ENCODE peak calls at places on chromosomes 12 and 14, in six cellular contexts. F, T, E, N, B and Y are unnamed samples.
A peak's percentile ranks its signal among the peaks of the same experiment; 100 is the strongest.

GRCh38 chr14:31268216-31268615 is 60.6 kb upstream of the HECTD1 start:
- DNase-seq in E (no peak), B (no peak), N (no peak), F (no peak), T (no peak), Y (no peak)

GRCh38 chr14:77920312-77920711 is 120.4 kb downstream of the ADCK1 start:
- DNase-seq in E (no peak), T (no peak), F (no peak), B (no peak), N (no peak), Y (no peak)

GRCh38 chr14:90624228-90624627 is 192.0 kb downstream of the TTC7B start:
- DNase-seq in B (no peak), F (no peak), T (no peak), N (no peak), E (peak; percentile 74), Y (no peak)

GRCh38 chr14:95222151-95222631 is 64.9 kb upstream of the DICER1 start:
- DNase-seq in B (no peak), T (no peak), N (no peak), F (no peak), E (peak; percentile 66), Y (no peak)

GRCh38 chr12:102756564-102756963 is 160.5 kb downstream of the PAH start:
- DNase-seq in E (no peak), B (no peak), T (no peak), F (no peak), N (no peak), Y (no peak)

GRCh38 chr14:37592288-37593274 is 2.5 kb downstream of the FOXA1 start:
- DNase-seq in N (peak; percentile 31), F (no peak), B (no peak), E (no peak), T (no peak), Y (no peak)

GRCh38 chr12:88650715-88651114 is 70.4 kb upstream of the KITLG start:
- DNase-seq in E (no peak), T (no peak), B (no peak), F (no peak), N (no peak), Y (no peak)

GRCh38 chr14:64232095-64232830 is 61.9 kb downstream of the ESR2 start:
- DNase-seq in B (no peak), E (no peak), N (no peak), F (no peak), T (no peak), Y (no peak)

GRCh38 chr14:74380172-74380571 is 31.9 kb downstream of the VRTN start:
- DNase-seq in E (no peak), F (peak; percentile 13), T (no peak), B (no peak), N (no peak), Y (no peak)

GRCh38 chr14:61516125-61516740 is 179.1 kb upstream of the HIF1A start:
- DNase-seq in F (no peak), B (no peak), T (no peak), N (no peak), E (no peak), Y (no peak)

GRCh38 chr12:20599757-20600156 is 95.4 kb upstream of the SLCO1C1 start:
- DNase-seq in F (no peak), T (no peak), E (no peak), B (no peak), N (no peak), Y (no peak)

GRCh38 chr12:64186789-64187188 is 35.3 kb downstream of the KICS2 start:
- DNase-seq in N (no peak), T (no peak), B (no peak), E (no peak), F (no peak), Y (no peak)

GRCh38 chr14:39232554-39233415 is 930 bp upstream of the MIA2 start:
- DNase-seq in B (no peak), F (no peak), E (no peak), N (no peak), T (no peak), Y (no peak)

GRCh38 chr12:85632390-85632789 is 203.8 kb downstream of the RASSF9 start:
- DNase-seq in T (no peak), E (no peak), B (no peak), N (no peak), F (no peak), Y (no peak)

GRCh38 chr14:58865520-58866281 is 227.9 kb downstream of the DACT1 start:
- DNase-seq in F (no peak), N (no peak), B (no peak), T (peak; percentile 25), E (no peak), Y (no peak)

GRCh38 chr12:25250744-25251730 is at the start of gene KRAS:
- DNase-seq in T (peak; percentile 97), E (peak; percentile 99), N (peak; percentile 97), B (peak; percentile 96), F (peak; percentile 97), Y (peak; percentile 100)

GRCh38 chr12:25253371-25254068 is 2.8 kb upstream of the KRAS start:
- DNase-seq in B (no peak), N (no peak), T (no peak), F (no peak), E (no peak), Y (no peak)

GRCh38 chr12:25249951-25250738 is 584 bp downstream of the KRAS start:
- DNase-seq in N (peak; percentile 69), T (peak; percentile 71), B (peak; percentile 62), E (peak; percentile 79), F (peak; percentile 83), Y (peak; percentile 95)

GRCh38 chr12:25252946-25253345 is 2.2 kb upstream of the KRAS start:
- DNase-seq in B (no peak), T (no peak), N (no peak), E (no peak), F (no peak), Y (no peak)

DNA sequence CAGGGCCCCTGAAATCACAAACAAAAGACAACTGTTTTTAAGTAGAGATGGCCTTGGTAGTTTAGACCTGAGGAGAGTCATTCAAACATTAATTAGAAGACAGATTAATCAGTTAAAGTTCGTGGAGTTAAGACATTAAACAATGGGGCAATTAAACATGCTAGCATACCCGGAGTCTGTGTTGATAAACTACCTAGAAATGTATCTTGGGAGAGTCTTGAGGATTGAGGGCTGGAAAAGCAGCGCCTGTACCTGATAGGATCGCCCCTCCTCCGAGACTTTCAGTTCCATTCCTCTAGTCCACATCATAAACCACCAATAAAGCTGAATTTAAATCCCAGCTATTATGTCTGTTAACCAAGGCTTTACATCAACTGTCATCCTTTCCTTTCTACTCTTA is 1.0 kb upstream of the KRAS start:
- DNase-seq in E (no peak), T (no peak), F (no peak), N (no peak), B (no peak), Y (no peak)
- TF ChIP-seq POLR2AphosphoS5 in E (no peak), T (no peak), F (no peak), N (no peak), B (no peak), Y (no peak)

GRCh38 chr14:24816011-24816928 is 182.3 kb upstream of the GZMB start:
- DNase-seq in B (peak; percentile 47), F (no peak), T (no peak), N (peak; percentile 28), E (no peak), Y (no peak)

GRCh38 chr14:24817638-24818053 is 183.7 kb upstream of the GZMB start:
- DNase-seq in N (peak; percentile 15), B (no peak), F (no peak), T (no peak), E (no peak), Y (no peak)

GRCh38 chr14:24818054-24818822 is 184.2 kb upstream of the GZMB start:
- DNase-seq in E (no peak), B (no peak), T (no peak), F (no peak), N (peak; percentile 41), Y (no peak)

GRCh38 chr14:24815543-24815942 is 181.6 kb upstream of the GZMB start:
- DNase-seq in F (no peak), N (no peak), E (no peak), B (no peak), T (no peak), Y (no peak)

DNA sequence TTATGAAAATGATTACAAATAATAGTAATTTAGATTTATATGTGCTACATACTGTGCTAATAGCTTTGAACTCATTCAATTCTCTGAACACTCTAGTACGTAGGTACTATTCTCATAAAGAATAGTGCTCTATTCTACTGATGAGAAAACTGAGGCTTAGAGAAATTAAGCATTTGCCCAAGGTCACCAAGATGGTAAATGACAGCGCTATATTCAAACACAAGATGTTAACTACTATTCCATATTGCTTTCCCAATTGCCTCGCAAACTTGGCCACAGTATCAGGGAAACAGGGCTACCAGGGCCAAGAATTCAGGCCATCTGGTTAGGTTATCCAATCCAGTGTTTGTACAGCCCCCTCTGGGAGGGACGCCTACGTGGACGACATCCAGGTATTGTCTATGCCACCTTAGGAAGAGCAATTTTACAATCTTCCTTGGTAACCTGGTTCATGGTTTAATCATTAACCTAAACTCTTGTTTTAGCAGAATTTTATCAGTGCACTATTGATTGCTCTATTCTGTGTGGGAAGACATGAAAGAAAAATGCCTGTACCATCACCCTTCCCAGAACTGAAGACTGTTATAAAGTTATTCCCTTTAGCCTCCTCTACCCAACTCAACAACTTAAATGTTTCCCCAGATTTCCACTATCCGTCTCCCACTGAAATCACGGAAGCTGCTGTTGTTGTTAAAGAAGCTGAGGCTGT is 183.1 kb upstream of the GZMB start:
- DNase-seq in B (no peak), E (no peak), N (peak; percentile 73), F (no peak), T (no peak), Y (no peak)
- H3K4me3 ChIP-seq in B (no peak overlapping the region), E (no peak overlapping the region), N (no peak overlapping the region), F (no peak overlapping the region), T (no peak overlapping the region), Y (no peak overlapping the region)

GRCh38 chr12:1629338-1630080 is 478 bp downstream of the WNT5B start:
- DNase-seq in F (no peak), N (peak; percentile 37), T (peak; percentile 86), B (no peak), E (no peak), Y (no peak)

GRCh38 chr12:1628671-1629337 is at the start of gene WNT5B:
- DNase-seq in F (no peak), T (peak; percentile 76), E (no peak), B (no peak), N (no peak), Y (no peak)

GRCh38 chr12:1632702-1633101 is 3.7 kb downstream of the WNT5B start:
- DNase-seq in N (no peak), T (no peak), E (no peak), B (no peak), F (no peak), Y (no peak)

GRCh38 chr12:1630827-1631591 is 2.0 kb downstream of the WNT5B start:
- DNase-seq in N (no peak), E (no peak), B (no peak), T (peak; percentile 49), F (no peak), Y (no peak)

GRCh38 chr12:1630081-1630826 is 1.2 kb downstream of the WNT5B start:
- DNase-seq in B (peak; percentile 39), T (peak; percentile 88), E (peak; percentile 82), N (peak; percentile 59), F (no peak), Y (peak; percentile 84)
- TF ChIP-seq CTCF in B (no peak), T (no peak), E (no peak), N (peak; percentile 10), F (no peak), Y (no peak)

DNA sequence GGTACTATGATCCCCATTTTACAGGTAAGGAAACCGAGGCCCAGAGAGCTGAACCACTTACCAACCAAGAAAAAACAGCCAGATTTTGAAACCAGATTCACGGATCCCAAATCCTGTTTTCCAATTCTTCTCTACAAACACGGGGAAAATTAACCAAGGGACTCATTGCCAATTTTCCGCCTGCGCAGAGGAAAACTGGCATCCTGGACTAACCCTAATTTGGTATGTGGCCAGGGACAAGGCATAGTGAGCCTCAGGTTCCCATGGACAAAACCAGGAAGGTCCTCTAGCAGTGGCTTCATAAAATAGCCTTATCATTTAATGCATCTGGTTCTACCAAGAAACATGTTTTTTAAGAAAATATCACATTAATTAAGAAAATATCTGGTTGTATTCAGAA is 517.3 kb downstream of the MED13L start:
- DNase-seq in T (no peak), E (no peak), F (no peak), B (no peak), N (no peak), Y (no peak)
- TF ChIP-seq POLR2AphosphoS5 in T (no peak), E (no peak), F (no peak), B (no peak), N (no peak), Y (no peak)